ENCODE peak calls at places on chromosomes 3 and 15, in nine cellular contexts. X is progenitor cell of endocrine pancreas, A is left ventricle myocardium inferior, I is substantia nigra, K is body of pancreas, E is HFFc6, C is T-helper 2 cell, H is amniotic stem cell, S is retinal pigment epithelial cell. O is an unnamed sample.

GRCh38 chr15:70617076-70617910 is 146.1 kb downstream of the UACA start:
- DNase-seq in H (no peak), K (no peak), I (no peak), X (no peak), E (no peak), A (no peak), S (no peak), C (no peak), O (no peak)

GRCh38 chr15:94298359-94298758 is 67.0 kb downstream of the MCTP2 start:
- DNase-seq in H (no peak), A (no peak), C (no peak), S (no peak), X (no peak), E (no peak), I (no peak), K (no peak), O (no peak)

GRCh38 chr15:65254237-65254820 is 32.4 kb downstream of the PARP16 start:
- DNase-seq in C (no peak), K (no peak), H (no peak), A (no peak), I (no peak), E (no peak), X (no peak), S (no peak), O (no peak)

GRCh38 chr15:63502137-63502801 is 2.1 kb upstream of the USP3 start:
- DNase-seq in I (no peak), C (no peak), K (peak; percentile 44), A (no peak), X (no peak), S (no peak), E (no peak), H (no peak), O (no peak)

GRCh38 chr3:39529551-39529950 is 62.1 kb downstream of the MOBP start:
- DNase-seq in E (no peak), H (no peak), C (no peak), S (no peak), K (no peak), A (no peak), I (peak; percentile 19), X (no peak), O (no peak)

GRCh38 chr3:11625376-11626083 is 18.2 kb downstream of the VGLL4 start:
- DNase-seq in X (no peak), H (no peak), K (no peak), C (no peak), A (no peak), S (no peak), E (no peak), I (no peak), O (no peak)

GRCh38 chr3:159236306-159236705 is 434.5 kb downstream of the MFSD1 start:
- DNase-seq in X (no peak), I (no peak), H (no peak), C (no peak), A (no peak), E (no peak), K (no peak), S (no peak), O (no peak)

GRCh38 chr3:56137406-56137805 is 330.9 kb downstream of the ERC2 start:
- DNase-seq in E (no peak), A (no peak), H (no peak), X (no peak), C (no peak), K (no peak), S (peak; percentile 6), I (no peak), O (no peak)

GRCh38 chr3:123194552-123194951 is 7.2 kb upstream of the SEC22A start:
- DNase-seq in E (no peak), A (no peak), H (no peak), X (peak; percentile 41), C (no peak), K (peak; percentile 8), I (peak; percentile 18), S (no peak), O (no peak)

GRCh38 chr15:92810418-92811138 is 89.5 kb upstream of the CHD2 start:
- DNase-seq in X (no peak), I (no peak), S (no peak), K (peak; percentile 91), C (no peak), A (peak; percentile 83), E (peak; percentile 67), H (peak; percentile 58), O (peak; percentile 79)

GRCh38 chr15:92288755-92289154 is 104.9 kb upstream of the ST8SIA2 start:
- DNase-seq in K (no peak), C (no peak), E (no peak), X (no peak), S (no peak), I (no peak), H (no peak), A (no peak), O (no peak)

GRCh38 chr15:30973379-30973778 is 18.0 kb downstream of the MTMR10 start:
- DNase-seq in K (no peak), S (no peak), A (no peak), E (no peak), C (no peak), I (no peak), X (no peak), H (no peak), O (no peak)

GRCh38 chr3:53043738-53044137 is 2.1 kb downstream of the SFMBT1 start:
- DNase-seq in I (no peak), C (no peak), K (no peak), A (no peak), S (no peak), X (no peak), E (no peak), H (no peak), O (no peak)

GRCh38 chr15:92451225-92451825 is 57.6 kb downstream of the ST8SIA2 start:
- DNase-seq in C (no peak), X (no peak), H (no peak), I (no peak), S (peak; percentile 21), K (no peak), E (peak; percentile 75), A (no peak), O (no peak)

GRCh38 chr15:99704444-99704838 is 28.8 kb downstream of the LYSMD4 start:
- DNase-seq in E (peak; percentile 84), K (peak; percentile 79), H (peak; percentile 78), S (peak; percentile 53), C (no peak), X (peak; percentile 21), I (no peak), A (no peak), O (peak; percentile 49)

O was measured in DMS 273 treated with DMSO at 0.1 percent for 48 hours.